ENCODE peak calls at places on chromosomes 11 and 22, in four cellular contexts. E is GM12878, K is SK-N-SH, O is GM12892. V is an unnamed sample.
A peak's percentile ranks its signal among the peaks of the same experiment; 100 is the strongest.

GRCh38 chr22:39504071-39504470 is 2.0 kb downstream of the MIEF1 start:
- DNase-seq in E (no peak), K (no peak), O (no peak), V (no peak)

GRCh38 chr22:33431300-33431699 is 373.1 kb upstream of the SYN3 start:
- DNase-seq in E (no peak), K (no peak), O (no peak), V (no peak)

GRCh38 chr11:30420233-30420787 is 97.4 kb downstream of the ARL14EP start:
- DNase-seq in E (no peak), K (no peak), O (no peak), V (no peak)

GRCh38 chr11:118338637-118339061 is 3.9 kb downstream of the CD3D start:
- DNase-seq in E (no peak), K (no peak), O (peak; percentile 26), V (peak; percentile 41)

GRCh38 chr11:73939096-73939495 is 11.7 kb upstream of the DNAJB13 start:
- DNase-seq in E (no peak), K (no peak), O (no peak), V (no peak)

GRCh38 chr11:119671561-119672015 is 57.4 kb downstream of the NECTIN1 start:
- DNase-seq in E (no peak), K (peak; percentile 83), O (no peak), V (no peak)

GRCh38 chr11:120208012-120208441 is 2.8 kb upstream of the OAF start:
- DNase-seq in E (no peak), K (no peak), O (no peak), V (no peak)

GRCh38 chr11:27740362-27741024 is 40.2 kb upstream of the BDNF start:
- DNase-seq in E (no peak), K (no peak), O (no peak), V (no peak)

DNA sequence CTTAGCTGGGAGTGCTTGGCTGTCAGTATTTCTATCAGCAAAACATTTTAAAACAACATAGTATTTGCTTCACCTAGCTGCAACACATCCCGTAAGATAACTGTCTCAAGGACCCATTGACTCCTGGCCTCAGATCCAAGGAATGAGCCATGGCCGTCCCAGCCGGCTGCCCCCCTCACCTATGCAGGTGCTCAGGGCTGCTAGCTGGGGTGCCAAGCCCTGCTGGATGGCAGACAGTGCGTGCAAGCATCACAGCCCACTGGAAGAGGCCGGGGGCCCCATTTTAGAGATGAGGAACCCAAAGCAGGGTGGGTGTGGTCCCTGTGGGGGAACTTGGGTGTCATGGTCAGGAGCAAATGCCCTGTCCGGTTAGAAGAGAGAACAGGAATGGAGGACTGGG is 8.5 kb downstream of the PSMC3 start:
- DNase-seq in E (no peak), K (no peak), O (no peak), V (no peak)
- TF ChIP-seq TAF1 in E (no peak), K (no peak), O (no peak), V (no peak)

GRCh38 chr22:25144522-25144921 is 55.1 kb upstream of the CRYBB3 start:
- DNase-seq in E (no peak), K (no peak), O (no peak), V (no peak)

GRCh38 chr22:25148149-25148691 is 51.4 kb upstream of the CRYBB3 start:
- DNase-seq in E (no peak), K (no peak), O (no peak), V (no peak)

GRCh38 chr22:25146311-25146710 is 53.3 kb upstream of the CRYBB3 start:
- DNase-seq in E (no peak), K (no peak), O (no peak), V (no peak)

GRCh38 chr22:25146906-25147754 is 52.5 kb upstream of the CRYBB3 start:
- DNase-seq in E (no peak), K (no peak), O (no peak), V (no peak)

GRCh38 chr22:25149014-25149413 is 50.6 kb upstream of the CRYBB3 start:
- DNase-seq in E (no peak), K (no peak), O (no peak), V (no peak)
- TF ChIP-seq TAF1 in E (no peak), K (no peak), O (no peak), V (no peak)

GRCh38 chr11:3146612-3147256 is 18.4 kb downstream of the OSBPL5 start:
- DNase-seq in E (no peak), K (peak; percentile 40), O (no peak), V (no peak)
- TF ChIP-seq TAF1 in E (no peak), K (no peak), O (no peak), V (no peak)

DNA sequence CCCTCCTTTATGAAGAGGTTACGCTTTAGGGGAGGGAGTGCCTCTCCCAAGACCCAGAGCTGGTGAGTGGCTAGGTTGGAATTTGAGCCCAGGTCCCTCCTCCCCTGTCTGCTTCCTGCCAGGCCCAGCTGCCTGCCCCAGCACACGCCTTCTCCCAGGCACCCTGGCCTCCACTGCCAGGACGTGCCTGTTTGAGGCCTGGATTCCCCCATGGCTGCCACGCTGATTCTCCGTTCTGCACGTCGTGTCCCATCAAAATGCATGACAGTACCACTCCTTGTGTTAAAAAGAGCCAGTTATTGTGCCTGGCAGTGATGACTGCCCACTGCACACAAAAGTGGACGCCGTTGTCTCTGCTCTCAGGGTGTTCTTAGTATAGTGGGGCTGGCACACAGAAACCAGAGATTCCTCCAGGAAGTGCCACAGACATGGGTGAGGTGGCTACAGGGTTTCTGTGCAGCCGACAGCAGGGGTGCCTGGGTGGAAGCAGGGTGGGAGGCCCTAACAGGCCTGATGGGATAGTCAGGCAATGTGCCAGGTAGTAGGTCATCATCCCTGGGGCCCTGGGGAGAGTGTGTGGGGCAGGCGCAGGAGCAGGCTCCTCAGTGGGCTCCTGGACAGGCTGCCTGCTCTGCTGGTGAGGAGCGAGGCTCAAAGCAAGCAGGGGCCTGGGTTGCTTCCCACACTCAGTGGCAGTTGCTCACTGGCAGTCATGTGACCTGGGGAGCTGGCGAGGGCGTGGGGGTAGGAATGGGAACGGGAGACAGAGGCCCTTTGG is 24.2 kb downstream of the MED15 start:
- DNase-seq in E (no peak), K (peak; percentile 78), O (no peak), V (no peak)
- TF ChIP-seq TAF1 in E (no peak), K (peak; percentile 29), O (no peak), V (no peak)

GRCh38 chr22:19525116-19525660 is 978 bp upstream of the CLDN5 start:
- DNase-seq in E (no peak), K (no peak), O (no peak), V (no peak)
- TF ChIP-seq TAF1 in E (no peak), K (no peak), O (no peak), V (no peak)

GRCh38 chr22:44147821-44148574 is 32.7 kb upstream of the PARVG start:
- DNase-seq in E (no peak), K (no peak), O (no peak), V (no peak)
- TF ChIP-seq TAF1 in E (no peak), K (no peak), O (no peak), V (no peak)